ENCODE peak calls at places on chromosomes 16 and 17, in seven cellular contexts. One of them, this sample, is unnamed.

GRCh38 chr17:50927287-50927686 is 61.1 kb upstream of the TOB1 start:
- DNase-seq in astrocyte of the spinal cord: no peak
- DNase-seq in stomach: no peak
- DNase-seq in ovary: no peak
- DNase-seq in WERI-Rb-1: no peak
- DNase-seq in fibroblast of villous mesenchyme: no peak
- DNase-seq in sigmoid colon: no peak
- DNase-seq in this sample: no peak

GRCh38 chr17:56558088-56558487 is 35.4 kb upstream of the NOG start:
- DNase-seq in astrocyte of the spinal cord: no peak
- DNase-seq in stomach: no peak
- DNase-seq in ovary: no peak
- DNase-seq in WERI-Rb-1: no peak
- DNase-seq in fibroblast of villous mesenchyme: no peak
- DNase-seq in sigmoid colon: no peak
- DNase-seq in this sample: no peak

GRCh38 chr17:17152385-17152784 is 53.7 kb downstream of the PLD6 start:
- DNase-seq in astrocyte of the spinal cord: no peak
- DNase-seq in stomach: peak; percentile 36
- DNase-seq in ovary: no peak
- DNase-seq in WERI-Rb-1: no peak
- DNase-seq in fibroblast of villous mesenchyme: no peak
- DNase-seq in sigmoid colon: no peak
- DNase-seq in this sample: peak; percentile 66

GRCh38 chr17:66971249-66971648 is 6.7 kb downstream of the CACNG4 start:
- DNase-seq in astrocyte of the spinal cord: no peak
- DNase-seq in stomach: no peak
- DNase-seq in ovary: no peak
- DNase-seq in WERI-Rb-1: no peak
- DNase-seq in fibroblast of villous mesenchyme: no peak
- DNase-seq in sigmoid colon: no peak
- DNase-seq in this sample: no peak

GRCh38 chr17:39769974-39770587 is 32.3 kb downstream of the GRB7 start:
- DNase-seq in astrocyte of the spinal cord: peak; percentile 32
- DNase-seq in stomach: no peak
- DNase-seq in ovary: no peak
- DNase-seq in WERI-Rb-1: no peak
- DNase-seq in fibroblast of villous mesenchyme: peak; percentile 65
- DNase-seq in sigmoid colon: no peak
- DNase-seq in this sample: no peak

GRCh38 chr17:39178516-39178915 is 12.6 kb upstream of the ARL5C start:
- DNase-seq in astrocyte of the spinal cord: no peak
- DNase-seq in stomach: no peak
- DNase-seq in ovary: no peak
- DNase-seq in WERI-Rb-1: no peak
- DNase-seq in fibroblast of villous mesenchyme: peak; percentile 62
- DNase-seq in sigmoid colon: no peak
- DNase-seq in this sample: no peak

GRCh38 chr16:11439216-11439615 is 94.0 kb downstream of the RMI2 start:
- DNase-seq in astrocyte of the spinal cord: no peak
- DNase-seq in stomach: no peak
- DNase-seq in ovary: no peak
- DNase-seq in WERI-Rb-1: no peak
- DNase-seq in fibroblast of villous mesenchyme: no peak
- DNase-seq in sigmoid colon: no peak
- DNase-seq in this sample: no peak

GRCh38 chr17:55897301-55897700 is 146.4 kb downstream of the PCTP start:
- DNase-seq in astrocyte of the spinal cord: no peak
- DNase-seq in stomach: no peak
- DNase-seq in ovary: no peak
- DNase-seq in WERI-Rb-1: no peak
- DNase-seq in fibroblast of villous mesenchyme: no peak
- DNase-seq in sigmoid colon: peak; percentile 78
- DNase-seq in this sample: no peak

GRCh38 chr16:27786881-27787625 is 237.1 kb downstream of the KATNIP start:
- DNase-seq in astrocyte of the spinal cord: no peak
- DNase-seq in stomach: no peak
- DNase-seq in ovary: no peak
- DNase-seq in WERI-Rb-1: no peak
- DNase-seq in fibroblast of villous mesenchyme: no peak
- DNase-seq in sigmoid colon: no peak
- DNase-seq in this sample: no peak

GRCh38 chr17:57697891-57698708 is 47.0 kb downstream of the CCDC182 start:
- DNase-seq in astrocyte of the spinal cord: no peak
- DNase-seq in stomach: no peak
- DNase-seq in ovary: no peak
- DNase-seq in WERI-Rb-1: no peak
- DNase-seq in fibroblast of villous mesenchyme: no peak
- DNase-seq in sigmoid colon: no peak
- DNase-seq in this sample: no peak

GRCh38 chr17:71709271-71709670 is 411.5 kb upstream of the SOX9 start:
- DNase-seq in astrocyte of the spinal cord: peak; percentile 2
- DNase-seq in stomach: no peak
- DNase-seq in ovary: no peak
- DNase-seq in WERI-Rb-1: no peak
- DNase-seq in fibroblast of villous mesenchyme: peak; percentile 1
- DNase-seq in sigmoid colon: no peak
- DNase-seq in this sample: no peak

GRCh38 chr17:21119247-21119944 is 7.4 kb upstream of the DHRS7B start:
- DNase-seq in astrocyte of the spinal cord: peak; percentile 53
- DNase-seq in stomach: peak; percentile 80
- DNase-seq in ovary: peak; percentile 61
- DNase-seq in WERI-Rb-1: peak; percentile 53
- DNase-seq in fibroblast of villous mesenchyme: peak; percentile 71
- DNase-seq in sigmoid colon: peak; percentile 86
- DNase-seq in this sample: peak; percentile 76

GRCh38 chr16:85211247-85211910 is 99.1 kb upstream of the CIBAR2 start:
- DNase-seq in astrocyte of the spinal cord: peak; percentile 67
- DNase-seq in stomach: no peak
- DNase-seq in ovary: peak; percentile 40
- DNase-seq in WERI-Rb-1: no peak
- DNase-seq in fibroblast of villous mesenchyme: peak; percentile 82
- DNase-seq in sigmoid colon: no peak
- DNase-seq in this sample: no peak

GRCh38 chr16:85208643-85209520 is 96.6 kb upstream of the CIBAR2 start:
- DNase-seq in astrocyte of the spinal cord: no peak
- DNase-seq in stomach: no peak
- DNase-seq in ovary: no peak
- DNase-seq in WERI-Rb-1: no peak
- DNase-seq in fibroblast of villous mesenchyme: no peak
- DNase-seq in sigmoid colon: no peak
- DNase-seq in this sample: no peak

GRCh38 chr16:85209526-85210121 is 97.4 kb upstream of the CIBAR2 start:
- DNase-seq in astrocyte of the spinal cord: no peak
- DNase-seq in stomach: no peak
- DNase-seq in ovary: peak; percentile 63
- DNase-seq in WERI-Rb-1: peak; percentile 31
- DNase-seq in fibroblast of villous mesenchyme: no peak
- DNase-seq in sigmoid colon: no peak
- DNase-seq in this sample: no peak

GRCh38 chr16:85208181-85208580 is 95.9 kb upstream of the CIBAR2 start:
- DNase-seq in astrocyte of the spinal cord: no peak
- DNase-seq in stomach: no peak
- DNase-seq in ovary: peak; percentile 41
- DNase-seq in WERI-Rb-1: no peak
- DNase-seq in fibroblast of villous mesenchyme: no peak
- DNase-seq in sigmoid colon: no peak
- DNase-seq in this sample: no peak

DNA sequence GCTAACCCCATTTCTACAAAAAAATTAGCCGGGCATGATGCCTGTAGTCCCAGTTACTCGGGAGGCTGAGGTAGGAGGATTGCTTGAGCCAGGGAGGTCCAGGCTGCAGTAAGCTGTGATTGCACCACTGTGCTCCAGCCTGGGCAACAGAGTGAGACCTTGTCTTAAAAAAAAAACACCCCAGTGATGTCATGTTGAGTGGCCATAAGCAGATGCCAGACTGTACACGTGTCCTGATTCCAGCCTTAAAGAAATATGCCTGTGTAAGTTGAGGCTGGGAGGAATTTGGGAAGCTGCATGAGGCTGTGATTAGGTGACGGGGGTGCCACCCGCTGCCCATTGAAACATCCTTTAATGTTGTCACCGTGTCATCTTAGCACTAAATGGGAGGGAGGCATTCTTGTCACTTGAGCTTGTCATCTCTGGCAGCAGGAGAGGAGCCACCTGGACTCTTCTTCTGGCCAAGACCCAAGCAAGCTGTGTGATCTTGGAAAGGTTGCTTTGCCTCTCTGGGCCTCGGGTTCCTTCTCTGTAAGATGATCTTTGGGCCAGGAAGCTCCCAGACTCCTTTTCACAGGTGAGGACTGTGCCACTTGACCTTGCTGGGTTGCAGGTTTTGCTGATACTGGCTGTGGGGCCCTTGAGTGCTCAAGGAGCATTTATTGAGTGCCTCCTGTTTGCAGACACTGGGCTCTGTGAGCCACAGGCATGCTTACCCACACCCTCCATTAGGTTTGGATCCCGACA is 98.3 kb upstream of the CIBAR2 start:
- DNase-seq in astrocyte of the spinal cord: peak; percentile 75
- DNase-seq in stomach: no peak
- DNase-seq in ovary: no peak
- DNase-seq in WERI-Rb-1: no peak
- DNase-seq in fibroblast of villous mesenchyme: peak; percentile 92
- DNase-seq in sigmoid colon: no peak
- DNase-seq in this sample: no peak
- H3K4me3 ChIP-seq in astrocyte of the spinal cord: no peak overlapping the region
- H3K4me3 ChIP-seq in stomach: no peak overlapping the region
- H3K4me3 ChIP-seq in ovary: no peak overlapping the region
- H3K4me3 ChIP-seq in WERI-Rb-1: no peak overlapping the region
- H3K4me3 ChIP-seq in fibroblast of villous mesenchyme: no peak overlapping the region
- H3K4me3 ChIP-seq in sigmoid colon: no peak overlapping the region
- H3K4me3 ChIP-seq in this sample: no peak overlapping the region

GRCh38 chr17:35981908-35982330 is 622 bp upstream of the CCL16 start:
- DNase-seq in astrocyte of the spinal cord: no peak
- DNase-seq in stomach: no peak
- DNase-seq in ovary: no peak
- DNase-seq in WERI-Rb-1: peak; percentile 67
- DNase-seq in fibroblast of villous mesenchyme: no peak
- DNase-seq in sigmoid colon: no peak
- DNase-seq in this sample: no peak
- TF ChIP-seq CTCF in astrocyte of the spinal cord: no peak
- TF ChIP-seq CTCF in stomach: peak; percentile 4
- TF ChIP-seq CTCF in ovary: no peak
- TF ChIP-seq CTCF in WERI-Rb-1: peak; percentile 87
- TF ChIP-seq CTCF in fibroblast of villous mesenchyme: no peak
- TF ChIP-seq CTCF in sigmoid colon: no peak
- TF ChIP-seq CTCF in this sample: no peak

GRCh38 chr16:85134794-85135153 is 22.5 kb upstream of the CIBAR2 start:
- DNase-seq in astrocyte of the spinal cord: no peak
- DNase-seq in stomach: no peak
- DNase-seq in ovary: no peak
- DNase-seq in WERI-Rb-1: no peak
- DNase-seq in fibroblast of villous mesenchyme: no peak
- DNase-seq in sigmoid colon: no peak
- DNase-seq in this sample: no peak
- H3K4me3 ChIP-seq in astrocyte of the spinal cord: no peak overlapping the region
- H3K4me3 ChIP-seq in stomach: no peak overlapping the region
- H3K4me3 ChIP-seq in ovary: no peak overlapping the region
- H3K4me3 ChIP-seq in WERI-Rb-1: no peak overlapping the region
- H3K4me3 ChIP-seq in fibroblast of villous mesenchyme: no peak overlapping the region
- H3K4me3 ChIP-seq in sigmoid colon: no peak overlapping the region
- H3K4me3 ChIP-seq in this sample: no peak overlapping the region

GRCh38 chr17:7977805-7978204 is 24.6 kb upstream of the GUCY2D start:
- DNase-seq in astrocyte of the spinal cord: no peak
- DNase-seq in stomach: no peak
- DNase-seq in ovary: no peak
- DNase-seq in WERI-Rb-1: no peak
- DNase-seq in fibroblast of villous mesenchyme: no peak
- DNase-seq in sigmoid colon: no peak
- DNase-seq in this sample: no peak

GRCh38 chr17:7987112-7987893 is 15.1 kb upstream of the GUCY2D start:
- DNase-seq in astrocyte of the spinal cord: no peak
- DNase-seq in stomach: no peak
- DNase-seq in ovary: no peak
- DNase-seq in WERI-Rb-1: no peak
- DNase-seq in fibroblast of villous mesenchyme: no peak
- DNase-seq in sigmoid colon: peak; percentile 61
- DNase-seq in this sample: no peak

GRCh38 chr17:7984904-7985303 is 17.5 kb upstream of the GUCY2D start:
- DNase-seq in astrocyte of the spinal cord: no peak
- DNase-seq in stomach: no peak
- DNase-seq in ovary: no peak
- DNase-seq in WERI-Rb-1: no peak
- DNase-seq in fibroblast of villous mesenchyme: no peak
- DNase-seq in sigmoid colon: peak; percentile 15
- DNase-seq in this sample: no peak

GRCh38 chr17:7982171-7982570 is 20.2 kb upstream of the GUCY2D start:
- DNase-seq in astrocyte of the spinal cord: peak; percentile 52
- DNase-seq in stomach: no peak
- DNase-seq in ovary: no peak
- DNase-seq in WERI-Rb-1: no peak
- DNase-seq in fibroblast of villous mesenchyme: peak; percentile 59
- DNase-seq in sigmoid colon: peak; percentile 12
- DNase-seq in this sample: no peak

GRCh38 chr17:7982666-7983065 is 19.7 kb upstream of the GUCY2D start:
- DNase-seq in astrocyte of the spinal cord: peak; percentile 10
- DNase-seq in stomach: no peak
- DNase-seq in ovary: no peak
- DNase-seq in WERI-Rb-1: peak; percentile 20
- DNase-seq in fibroblast of villous mesenchyme: peak; percentile 41
- DNase-seq in sigmoid colon: peak; percentile 35
- DNase-seq in this sample: no peak
- TF ChIP-seq CTCF in astrocyte of the spinal cord: peak; percentile 15
- TF ChIP-seq CTCF in stomach: no peak
- TF ChIP-seq CTCF in ovary: no peak
- TF ChIP-seq CTCF in WERI-Rb-1: peak; percentile 20
- TF ChIP-seq CTCF in fibroblast of villous mesenchyme: peak; percentile 24
- TF ChIP-seq CTCF in sigmoid colon: no peak
- TF ChIP-seq CTCF in this sample: peak; percentile 31

DNA sequence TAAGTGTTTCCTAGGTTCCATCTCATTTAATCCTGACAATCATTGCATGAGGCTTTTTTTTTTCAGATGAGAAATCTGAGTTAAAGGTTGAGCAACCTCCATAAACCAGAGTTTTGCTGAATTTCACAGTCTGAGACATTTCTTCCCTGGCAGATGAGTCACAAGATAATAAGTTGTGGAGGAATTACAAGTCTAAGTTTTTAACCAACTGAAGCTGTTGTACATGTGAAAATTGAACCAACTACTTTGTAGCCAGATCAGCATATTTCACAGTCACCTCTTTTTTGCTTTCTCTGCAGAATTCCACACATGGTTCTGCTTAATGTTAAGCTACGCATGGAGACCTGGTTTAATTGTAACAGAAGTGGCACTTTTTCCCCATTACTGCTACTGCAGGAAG is 765.6 kb downstream of the CDH11 start:
- DNase-seq in astrocyte of the spinal cord: peak; percentile 80
- DNase-seq in stomach: no peak
- DNase-seq in ovary: no peak
- DNase-seq in WERI-Rb-1: no peak
- DNase-seq in fibroblast of villous mesenchyme: peak; percentile 85
- DNase-seq in sigmoid colon: no peak
- DNase-seq in this sample: no peak
- H3K4me3 ChIP-seq in astrocyte of the spinal cord: no peak overlapping the region
- H3K4me3 ChIP-seq in stomach: no peak overlapping the region
- H3K4me3 ChIP-seq in ovary: no peak overlapping the region
- H3K4me3 ChIP-seq in WERI-Rb-1: no peak overlapping the region
- H3K4me3 ChIP-seq in fibroblast of villous mesenchyme: no peak overlapping the region
- H3K4me3 ChIP-seq in sigmoid colon: no peak overlapping the region
- H3K4me3 ChIP-seq in this sample: no peak overlapping the region

GRCh38 chr17:74842599-74843351 is 16.9 kb downstream of the GRIN2C start:
- DNase-seq in astrocyte of the spinal cord: peak; percentile 37
- DNase-seq in stomach: peak; percentile 75
- DNase-seq in ovary: peak; percentile 81
- DNase-seq in WERI-Rb-1: peak; percentile 88
- DNase-seq in fibroblast of villous mesenchyme: peak; percentile 57
- DNase-seq in sigmoid colon: no peak
- DNase-seq in this sample: peak; percentile 87
- TF ChIP-seq CTCF in astrocyte of the spinal cord: peak; percentile 48
- TF ChIP-seq CTCF in stomach: peak; percentile 30
- TF ChIP-seq CTCF in ovary: no peak
- TF ChIP-seq CTCF in WERI-Rb-1: peak; percentile 91
- TF ChIP-seq CTCF in fibroblast of villous mesenchyme: peak; percentile 49
- TF ChIP-seq CTCF in sigmoid colon: peak; percentile 37
- TF ChIP-seq CTCF in this sample: peak; percentile 65